ENCODE peak calls at places on chromosome 17, in four cellular contexts. One of them, this sample, is unnamed.

GRCh38 chr17:7651959-7652658 is 1.4 kb downstream of the ATP1B2 start:
- DNase-seq in GM23338: peak; percentile 57
- DNase-seq in OCI-LY7: no peak
- DNase-seq in hepatocyte: no peak
- DNase-seq in this sample: no peak

GRCh38 chr17:54967621-54968258 is 714 bp downstream of the COX11 start:
- DNase-seq in GM23338: peak; percentile 22
- DNase-seq in OCI-LY7: peak; percentile 29
- DNase-seq in hepatocyte: peak; percentile 50
- DNase-seq in this sample: peak; percentile 66

GRCh38 chr17:66469088-66469442 is 166.7 kb downstream of the PRKCA start:
- DNase-seq in GM23338: no peak
- DNase-seq in OCI-LY7: no peak
- DNase-seq in hepatocyte: no peak
- DNase-seq in this sample: no peak

GRCh38 chr17:42676424-42677011 is at the start of gene PLEKHH3:
- DNase-seq in GM23338: peak; percentile 66
- DNase-seq in OCI-LY7: peak; percentile 59
- DNase-seq in hepatocyte: no peak
- DNase-seq in this sample: no peak

GRCh38 chr17:48596000-48596734 is 2.6 kb upstream of the HOXB5 start:
- DNase-seq in GM23338: no peak
- DNase-seq in OCI-LY7: no peak
- DNase-seq in hepatocyte: peak; percentile 33
- DNase-seq in this sample: no peak

GRCh38 chr17:82108038-82108998 is 10.3 kb upstream of the FASN start:
- DNase-seq in GM23338: no peak
- DNase-seq in OCI-LY7: no peak
- DNase-seq in hepatocyte: peak; percentile 5
- DNase-seq in this sample: no peak

GRCh38 chr17:45851873-45852272 is 7.2 kb downstream of the SPPL2C start:
- DNase-seq in GM23338: no peak
- DNase-seq in OCI-LY7: no peak
- DNase-seq in hepatocyte: no peak
- DNase-seq in this sample: no peak

GRCh38 chr17:43401293-43401692 is 2.5 kb downstream of the ARL4D start:
- DNase-seq in GM23338: no peak
- DNase-seq in OCI-LY7: no peak
- DNase-seq in hepatocyte: peak; percentile 62
- DNase-seq in this sample: peak; percentile 98

GRCh38 chr17:50046179-50046578 is 9.7 kb upstream of the ITGA3 start:
- DNase-seq in GM23338: no peak
- DNase-seq in OCI-LY7: no peak
- DNase-seq in hepatocyte: no peak
- DNase-seq in this sample: no peak
- H3K4me1 ChIP-seq in GM23338: peaks cover 8% of the 10 kb centered on the region
- H3K4me1 ChIP-seq in OCI-LY7: peaks cover 7% of the 10 kb centered on the region
- H3K4me1 ChIP-seq in hepatocyte: peaks cover 6% of the 10 kb centered on the region
- H3K4me1 ChIP-seq in this sample: peaks cover 51% of the 10 kb centered on the region

GRCh38 chr17:73399056-73399455 is 87.3 kb upstream of the CDC42EP4 start:
- DNase-seq in GM23338: no peak
- DNase-seq in OCI-LY7: no peak
- DNase-seq in hepatocyte: no peak
- DNase-seq in this sample: no peak

GRCh38 chr17:73401911-73402310 is 90.1 kb upstream of the CDC42EP4 start:
- DNase-seq in GM23338: peak; percentile 81
- DNase-seq in OCI-LY7: no peak
- DNase-seq in hepatocyte: no peak
- DNase-seq in this sample: no peak

GRCh38 chr17:73400915-73401545 is 89.2 kb upstream of the CDC42EP4 start:
- DNase-seq in GM23338: no peak
- DNase-seq in OCI-LY7: no peak
- DNase-seq in hepatocyte: no peak
- DNase-seq in this sample: no peak

GRCh38 chr17:73404246-73404645 is 92.4 kb upstream of the CDC42EP4 start:
- DNase-seq in GM23338: no peak
- DNase-seq in OCI-LY7: no peak
- DNase-seq in hepatocyte: no peak
- DNase-seq in this sample: no peak

DNA sequence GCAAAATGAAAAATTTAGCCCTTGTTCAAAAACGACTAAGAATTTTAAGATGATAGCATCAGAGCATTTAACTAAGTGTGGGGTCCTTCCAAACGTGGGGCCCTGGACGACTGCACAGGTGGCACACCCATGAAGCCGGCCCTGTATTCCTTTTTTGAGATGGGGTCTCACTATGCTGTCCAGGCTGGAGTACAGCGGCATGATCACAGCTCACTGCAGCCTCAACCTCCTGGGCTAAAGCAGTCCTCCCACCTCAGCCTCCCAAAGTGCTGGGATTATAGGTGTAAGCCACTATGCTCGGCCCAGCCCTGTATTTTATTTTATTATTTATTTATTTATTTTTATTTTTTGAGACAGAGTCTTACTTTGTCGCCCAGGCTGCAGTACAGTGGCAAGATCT is 90.7 kb upstream of the CDC42EP4 start:
- DNase-seq in GM23338: no peak
- DNase-seq in OCI-LY7: no peak
- DNase-seq in hepatocyte: no peak
- DNase-seq in this sample: no peak
- H3K9me2 ChIP-seq in GM23338: no peaks in the 10 kb centered on the region
- H3K9me2 ChIP-seq in OCI-LY7: no peaks in the 10 kb centered on the region
- H3K9me2 ChIP-seq in hepatocyte: no peaks in the 10 kb centered on the region
- H3K9me2 ChIP-seq in this sample: no peaks in the 10 kb centered on the region

GRCh38 chr17:14303343-14304221 is 2.7 kb downstream of the HS3ST3B1 start:
- DNase-seq in GM23338: peak; percentile 76
- DNase-seq in OCI-LY7: no peak
- DNase-seq in hepatocyte: no peak
- DNase-seq in this sample: peak; percentile 49
- H3K4me1 ChIP-seq in GM23338: peaks cover 66% of the 10 kb centered on the region
- H3K4me1 ChIP-seq in OCI-LY7: peaks cover 16% of the 10 kb centered on the region
- H3K4me1 ChIP-seq in hepatocyte: peaks cover 24% of the 10 kb centered on the region
- H3K4me1 ChIP-seq in this sample: peaks cover 41% of the 10 kb centered on the region

GRCh38 chr17:9370464-9370863 is 205.2 kb downstream of the STX8 start:
- DNase-seq in GM23338: no peak
- DNase-seq in OCI-LY7: no peak
- DNase-seq in hepatocyte: no peak
- DNase-seq in this sample: peak; percentile 76
- H3K9me2 ChIP-seq in GM23338: no peaks in the 10 kb centered on the region
- H3K9me2 ChIP-seq in OCI-LY7: no peaks in the 10 kb centered on the region
- H3K9me2 ChIP-seq in hepatocyte: no peaks in the 10 kb centered on the region
- H3K9me2 ChIP-seq in this sample: no peaks in the 10 kb centered on the region

DNA sequence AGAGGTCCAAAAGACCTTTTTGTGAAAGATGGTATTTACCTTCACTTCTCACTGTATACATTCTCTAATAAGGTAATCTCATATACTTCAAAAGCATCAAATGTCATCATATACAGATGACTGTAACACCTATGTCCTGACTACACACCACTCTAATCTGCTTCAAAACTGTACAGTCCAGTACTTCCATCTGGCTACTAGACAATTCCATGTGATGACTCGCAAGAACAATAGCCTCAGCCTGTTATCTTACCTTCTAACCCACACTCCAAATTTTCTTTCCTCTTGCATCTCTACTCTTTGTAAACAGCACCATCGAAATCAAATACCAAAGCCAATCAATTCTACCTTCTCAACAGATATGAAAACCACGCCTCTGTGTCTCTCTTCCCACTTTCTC is 24.1 kb downstream of the MYO1D start:
- DNase-seq in GM23338: no peak
- DNase-seq in OCI-LY7: no peak
- DNase-seq in hepatocyte: no peak
- DNase-seq in this sample: peak; percentile 43
- H3K4me1 ChIP-seq in GM23338: peaks cover 14% of the 10 kb centered on the region
- H3K4me1 ChIP-seq in OCI-LY7: no peaks in the 10 kb centered on the region
- H3K4me1 ChIP-seq in hepatocyte: peaks cover 4% of the 10 kb centered on the region
- H3K4me1 ChIP-seq in this sample: peaks cover 16% of the 10 kb centered on the region

DNA sequence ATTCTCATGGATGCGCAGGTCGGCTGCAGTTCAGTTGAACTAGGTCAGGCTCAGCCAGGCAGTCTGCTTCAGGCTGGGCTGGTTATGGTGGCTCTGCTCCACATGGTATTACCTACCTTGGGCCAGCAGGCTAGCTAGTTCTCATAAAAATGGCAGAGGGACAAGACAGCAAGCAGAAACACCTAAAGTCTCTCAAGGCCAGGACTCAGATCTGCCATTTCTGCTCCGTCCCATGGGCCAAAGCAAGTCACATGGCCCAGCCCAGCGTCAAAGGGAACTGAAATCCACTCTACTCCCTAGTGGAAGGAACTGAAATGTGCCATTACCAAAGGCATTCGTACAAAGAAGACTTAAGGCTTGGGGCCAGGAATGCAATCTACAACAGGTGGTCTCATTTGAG is 160.0 kb downstream of the TMEM132E start:
- DNase-seq in GM23338: no peak
- DNase-seq in OCI-LY7: no peak
- DNase-seq in hepatocyte: no peak
- DNase-seq in this sample: no peak
- H3K9me2 ChIP-seq in GM23338: no peaks in the 10 kb centered on the region
- H3K9me2 ChIP-seq in OCI-LY7: no peaks in the 10 kb centered on the region
- H3K9me2 ChIP-seq in hepatocyte: no peaks in the 10 kb centered on the region
- H3K9me2 ChIP-seq in this sample: no peaks in the 10 kb centered on the region

GRCh38 chr17:76570877-76571471 is 14.7 kb downstream of the ST6GALNAC2 start:
- DNase-seq in GM23338: no peak
- DNase-seq in OCI-LY7: no peak
- DNase-seq in hepatocyte: no peak
- DNase-seq in this sample: no peak
- H3K4me1 ChIP-seq in GM23338: peaks cover 27% of the 10 kb centered on the region
- H3K4me1 ChIP-seq in OCI-LY7: peaks cover 20% of the 10 kb centered on the region
- H3K4me1 ChIP-seq in hepatocyte: no peaks in the 10 kb centered on the region
- H3K4me1 ChIP-seq in this sample: no peaks in the 10 kb centered on the region

GRCh38 chr17:31433091-31433790 is 41.8 kb downstream of the RAB11FIP4 start:
- DNase-seq in GM23338: no peak
- DNase-seq in OCI-LY7: no peak
- DNase-seq in hepatocyte: no peak
- DNase-seq in this sample: no peak

GRCh38 chr17:31434404-31435050 is 43.1 kb downstream of the RAB11FIP4 start:
- DNase-seq in GM23338: no peak
- DNase-seq in OCI-LY7: no peak
- DNase-seq in hepatocyte: no peak
- DNase-seq in this sample: no peak

GRCh38 chr17:31435581-31435980 is 44.1 kb downstream of the RAB11FIP4 start:
- DNase-seq in GM23338: no peak
- DNase-seq in OCI-LY7: no peak
- DNase-seq in hepatocyte: no peak
- DNase-seq in this sample: no peak

GRCh38 chr17:31431795-31432658 is 40.6 kb downstream of the RAB11FIP4 start:
- DNase-seq in GM23338: no peak
- DNase-seq in OCI-LY7: no peak
- DNase-seq in hepatocyte: no peak
- DNase-seq in this sample: no peak

DNA sequence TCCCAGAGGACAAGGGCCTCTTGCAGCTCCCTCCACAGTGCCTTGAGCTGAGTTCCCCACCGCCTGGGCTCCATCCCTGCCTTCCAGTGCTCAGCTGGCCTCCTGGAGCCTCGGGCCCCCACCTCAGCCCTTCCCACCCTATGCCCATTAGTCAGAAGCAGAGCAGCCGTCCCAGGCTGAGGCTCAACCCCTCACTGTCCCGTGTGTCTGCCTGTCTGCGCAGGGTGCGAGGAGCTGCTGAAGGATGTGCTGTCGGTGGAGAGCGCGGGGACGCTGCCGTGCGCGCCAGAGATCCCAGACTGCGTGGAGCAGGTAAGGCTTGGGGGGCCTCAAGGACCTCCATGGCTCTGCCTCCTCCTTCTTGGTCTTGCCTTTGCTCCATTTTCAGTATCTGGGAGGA is 42.3 kb downstream of the RAB11FIP4 start:
- DNase-seq in GM23338: no peak
- DNase-seq in OCI-LY7: no peak
- DNase-seq in hepatocyte: no peak
- DNase-seq in this sample: no peak
- H3K9me2 ChIP-seq in GM23338: no peaks in the 10 kb centered on the region
- H3K9me2 ChIP-seq in OCI-LY7: no peaks in the 10 kb centered on the region
- H3K9me2 ChIP-seq in hepatocyte: no peaks in the 10 kb centered on the region
- H3K9me2 ChIP-seq in this sample: no peaks in the 10 kb centered on the region

GRCh38 chr17:50731575-50732460 is 12.4 kb downstream of the LUC7L3 start:
- DNase-seq in GM23338: no peak
- DNase-seq in OCI-LY7: no peak
- DNase-seq in hepatocyte: no peak
- DNase-seq in this sample: no peak

GRCh38 chr17:50728112-50728429 is 8.7 kb downstream of the LUC7L3 start:
- DNase-seq in GM23338: no peak
- DNase-seq in OCI-LY7: no peak
- DNase-seq in hepatocyte: no peak
- DNase-seq in this sample: no peak

GRCh38 chr17:50725769-50726655 is 6.6 kb downstream of the LUC7L3 start:
- DNase-seq in GM23338: no peak
- DNase-seq in OCI-LY7: no peak
- DNase-seq in hepatocyte: no peak
- DNase-seq in this sample: no peak

GRCh38 chr17:50728881-50729765 is 9.7 kb downstream of the LUC7L3 start:
- DNase-seq in GM23338: no peak
- DNase-seq in OCI-LY7: no peak
- DNase-seq in hepatocyte: no peak
- DNase-seq in this sample: no peak
- H3K4me1 ChIP-seq in GM23338: no peaks in the 10 kb centered on the region
- H3K4me1 ChIP-seq in OCI-LY7: peaks cover 25% of the 10 kb centered on the region
- H3K4me1 ChIP-seq in hepatocyte: peaks cover 10% of the 10 kb centered on the region
- H3K4me1 ChIP-seq in this sample: peaks cover 20% of the 10 kb centered on the region

GRCh38 chr17:75942473-75942872 is 1.6 kb upstream of the FBF1 start:
- DNase-seq in GM23338: no peak
- DNase-seq in OCI-LY7: no peak
- DNase-seq in hepatocyte: no peak
- DNase-seq in this sample: no peak
- H3K9me2 ChIP-seq in GM23338: no peaks in the 10 kb centered on the region
- H3K9me2 ChIP-seq in OCI-LY7: no peaks in the 10 kb centered on the region
- H3K9me2 ChIP-seq in hepatocyte: no peaks in the 10 kb centered on the region
- H3K9me2 ChIP-seq in this sample: no peaks in the 10 kb centered on the region

This sample was measured in GM23248.